ENCODE peak calls at places on chromosome 7, in six cellular contexts. S is effector memory CD4-positive, alpha-beta T cell; C is kidney; P is Panc1; B is psoas muscle; V is thyroid gland. I is an unnamed sample. For H3K4me1, the result is how much of the 10 kb centered on the place peaks cover.

GRCh38 chr7:141369422-141369821 is 181.8 kb upstream of the AGK start:
- DNase-seq in S (no peak), C (no peak), P (no peak), B (no peak), V (peak), I (no peak)

GRCh38 chr7:157253850-157254249 is 83.0 kb upstream of the DNAJB6 start:
- DNase-seq in S (no peak), C (no peak), P (no peak), B (peak), V (peak), I (no peak)

GRCh38 chr7:19051767-19052375 is 65.6 kb downstream of the TWIST1 start:
- DNase-seq in S (no peak), C (no peak), P (peak), B (no peak), V (peak), I (no peak)

GRCh38 chr7:134992626-134993179 is 6.4 kb downstream of the AGBL3 start:
- DNase-seq in S (no peak), C (no peak), P (no peak), B (no peak), V (no peak), I (no peak)

GRCh38 chr7:23691320-23691719 is 11.3 kb downstream of the FAM221A start:
- DNase-seq in S (no peak), C (no peak), P (no peak), B (no peak), V (no peak), I (no peak)

GRCh38 chr7:45268013-45268412 is 110.4 kb downstream of the RAMP3 start:
- DNase-seq in S (no peak), C (no peak), P (no peak), B (no peak), V (no peak), I (no peak)

GRCh38 chr7:44081266-44081748 is 1.0 kb downstream of the POLM start:
- DNase-seq in S (no peak), C (peak), P (no peak), B (peak), V (peak), I (no peak)

GRCh38 chr7:7761340-7761973 is 43.0 kb upstream of the RPA3 start:
- DNase-seq in S (no peak), C (no peak), P (peak), B (no peak), V (no peak), I (no peak)

GRCh38 chr7:1425292-1426136 is 33.8 kb downstream of the MICALL2 start:
- DNase-seq in S (no peak), C (peak), P (no peak), B (no peak), V (no peak), I (no peak)

GRCh38 chr7:17625038-17625437 is 315.3 kb downstream of the SNX13 start:
- DNase-seq in S (no peak), C (no peak), P (no peak), B (no peak), V (no peak), I (no peak)

GRCh38 chr7:148581685-148582084 is 8.9 kb upstream of the C7orf33 start:
- DNase-seq in S (no peak), C (no peak), P (no peak), B (no peak), V (no peak), I (no peak)

GRCh38 chr7:139071683-139072082 is 35.8 kb upstream of the ZC3HAV1L start:
- DNase-seq in S (no peak), C (no peak), P (no peak), B (no peak), V (no peak), I (no peak)

GRCh38 chr7:120898710-120899499 is 41.0 kb upstream of the TSPAN12 start:
- DNase-seq in S (no peak), C (no peak), P (no peak), B (no peak), V (no peak), I (no peak)

GRCh38 chr7:105800849-105801534 is 75.4 kb downstream of the ATXN7L1 start:
- DNase-seq in S (no peak), C (no peak), P (no peak), B (no peak), V (no peak), I (no peak)

GRCh38 chr7:77269360-77270075 is 69.9 kb upstream of the FGL2 start:
- DNase-seq in S (no peak), C (no peak), P (no peak), B (no peak), V (peak), I (no peak)

GRCh38 chr7:47266799-47267198 is 315.1 kb downstream of the TNS3 start:
- DNase-seq in S (no peak), C (peak), P (no peak), B (no peak), V (no peak), I (no peak)

GRCh38 chr7:92634924-92635519 is 44.8 kb upstream of the FAM133B start:
- DNase-seq in S (no peak), C (no peak), P (no peak), B (no peak), V (no peak), I (no peak)

GRCh38 chr7:149796287-149796860 is 23.0 kb upstream of the ZNF467 start:
- DNase-seq in S (no peak), C (no peak), P (no peak), B (no peak), V (no peak), I (no peak)

GRCh38 chr7:38374507-38374906 is 101.1 kb upstream of the TARP start:
- DNase-seq in S (no peak), C (no peak), P (no peak), B (no peak), V (peak), I (no peak)

GRCh38 chr7:120989571-120990220 is 1.2 kb downstream of the CPED1 start:
- DNase-seq in S (no peak), C (peak), P (no peak), B (peak), V (no peak), I (no peak)

GRCh38 chr7:106127984-106128780 is 16.1 kb upstream of the SYPL1 start:
- DNase-seq in S (no peak), C (no peak), P (no peak), B (no peak), V (no peak), I (no peak)

GRCh38 chr7:24653316-24654085 is 80.2 kb downstream of the PALS2 start:
- DNase-seq in S (no peak), C (no peak), P (no peak), B (no peak), V (peak), I (no peak)

GRCh38 chr7:111951027-111951426 is 255.2 kb downstream of the DOCK4 start:
- DNase-seq in S (no peak), C (no peak), P (no peak), B (no peak), V (no peak), I (no peak)

GRCh38 chr7:43694399-43694748 is 34.9 kb downstream of the COA1 start:
- DNase-seq in S (no peak), C (no peak), P (no peak), B (no peak), V (no peak), I (no peak)

GRCh38 chr7:29045258-29046095 is 87.3 kb upstream of the TRIL start:
- DNase-seq in S (no peak), C (no peak), P (no peak), B (no peak), V (no peak), I (no peak)

GRCh38 chr7:29042893-29043292 is 84.8 kb upstream of the TRIL start:
- DNase-seq in S (no peak), C (no peak), P (no peak), B (no peak), V (peak), I (no peak)

GRCh38 chr7:29046978-29047377 is 88.8 kb upstream of the TRIL start:
- DNase-seq in S (no peak), C (no peak), P (no peak), B (no peak), V (no peak), I (no peak)

GRCh38 chr7:29040570-29040906 is 82.4 kb upstream of the TRIL start:
- DNase-seq in S (no peak), C (no peak), P (no peak), B (no peak), V (no peak), I (no peak)

GRCh38 chr7:29044529-29044928 is 86.4 kb upstream of the TRIL start:
- DNase-seq in S (no peak), C (no peak), P (no peak), B (no peak), V (no peak), I (no peak)
- H3K4me1 ChIP-seq in S (under half), C (under half), P (under half), B (under half), V (under half), I (under half)

GRCh38 chr7:100874577-100875355 is at the start of gene SRRT:
- DNase-seq in S (peak), C (peak), P (peak), B (peak), V (peak), I (peak)
- H3K4me1 ChIP-seq in S (under half), C (under half), P (under half), B (under half), V (under half), I (under half)

DNA sequence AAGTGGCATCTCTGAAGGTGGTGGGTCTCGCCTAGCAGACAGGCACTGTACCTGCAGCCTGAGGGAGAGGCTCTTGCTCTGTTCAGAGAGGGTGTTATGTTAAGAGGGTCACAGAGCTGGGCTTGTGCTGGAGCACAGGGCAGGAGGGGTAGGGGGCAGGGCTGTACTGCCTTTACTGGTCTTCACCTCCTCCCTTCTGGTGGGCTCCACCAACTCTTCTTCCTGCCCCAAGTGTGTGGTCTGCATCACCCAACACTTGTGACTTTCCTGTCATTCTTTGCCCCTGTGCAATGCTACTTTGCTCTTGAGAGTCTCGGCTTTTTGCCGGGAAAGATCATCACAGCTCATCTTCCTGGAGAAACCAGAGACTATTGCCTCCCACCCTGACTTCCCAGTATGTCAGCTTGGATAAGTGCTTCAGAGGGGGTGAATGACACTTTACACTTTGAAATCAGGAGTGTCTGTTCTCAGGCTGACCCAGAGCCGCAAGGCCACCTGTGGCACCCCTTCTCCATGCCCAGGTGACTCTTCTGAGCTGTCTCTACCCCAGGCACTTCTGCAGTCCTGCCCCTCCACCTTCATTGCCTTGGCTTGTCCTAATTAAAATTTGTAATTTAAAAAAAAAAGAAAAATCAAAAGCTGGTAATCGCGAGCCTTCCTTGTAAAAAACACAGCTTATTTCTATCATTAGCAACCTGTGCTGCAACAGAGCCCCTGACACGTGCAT is 38.4 kb upstream of the IKZF1 start:
- DNase-seq in S (no peak), C (no peak), P (no peak), B (no peak), V (no peak), I (no peak)
- H3K4me1 ChIP-seq in S (half or more), C (under half), P (under half), B (under half), V (under half), I (under half)

GRCh38 chr7:159068893-159069448 is 75.7 kb downstream of the VIPR2 start:
- DNase-seq in S (no peak), C (no peak), P (no peak), B (no peak), V (no peak), I (no peak)
- H3K4me1 ChIP-seq in S (under half), C (under half), P (under half), B (under half), V (under half), I (under half)

DNA sequence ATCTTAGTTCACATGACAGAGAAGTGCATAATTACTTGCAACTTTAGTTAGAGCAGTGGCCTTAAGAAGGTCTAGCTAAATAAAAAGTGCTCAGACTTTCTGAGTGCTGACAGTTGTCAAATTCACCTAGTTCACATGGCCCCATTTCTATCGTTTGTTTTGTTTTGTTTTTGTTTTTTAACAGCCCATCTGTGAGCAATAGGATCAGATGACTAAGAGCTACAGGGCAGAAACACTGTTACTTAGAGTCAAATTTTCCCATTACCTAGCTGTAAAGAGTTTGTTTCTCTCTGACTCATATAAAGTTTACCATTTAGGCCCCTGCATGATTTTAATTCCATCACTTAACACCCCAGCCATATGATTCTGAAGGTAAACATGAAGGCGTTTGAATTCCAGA is 18.8 kb downstream of the CAV1 start:
- DNase-seq in S (no peak), C (no peak), P (no peak), B (no peak), V (no peak), I (no peak)
- H3K4me1 ChIP-seq in S (under half), C (under half), P (half or more), B (under half), V (under half), I (under half)

GRCh38 chr7:131969560-131969959 is 413.1 kb upstream of the PODXL start:
- DNase-seq in S (no peak), C (no peak), P (no peak), B (no peak), V (no peak), I (no peak)
- H3K4me1 ChIP-seq in S (under half), C (under half), P (under half), B (under half), V (under half), I (under half)

I was measured in iPS DF 6.9.